ENCODE peak calls at places on chromosomes 1 and 21, in nine cellular contexts. L is K562; C is mesenchymal stem cell; P is cardiac muscle cell; U is body of pancreas; F is A549; G is aorta; T is left ventricle myocardium inferior; O is naive thymus-derived CD4-positive, alpha-beta T cell. D is an unnamed sample.
A peak's percentile ranks its signal among the peaks of the same experiment; 100 is the strongest.

GRCh38 chr1:198932351-198932991 is 293.6 kb downstream of the PTPRC start:
- DNase-seq in L (no peak), C (no peak), P (no peak), U (no peak), F (no peak), G (no peak), T (no peak), O (no peak), D (no peak)

GRCh38 chr21:45528981-45529784 is 13.1 kb downstream of the SLC19A1 start:
- DNase-seq in L (no peak), C (no peak), P (no peak), U (no peak), F (no peak), G (peak; percentile 52), T (peak; percentile 9), O (no peak), D (peak; percentile 54)

GRCh38 chr1:202439308-202439707 is 90.8 kb downstream of the PPP1R12B start:
- DNase-seq in L (no peak), C (no peak), P (no peak), U (no peak), F (no peak), G (no peak), T (no peak), O (no peak), D (no peak)

GRCh38 chr1:232335261-232335660 is 294.7 kb downstream of the SIPA1L2 start:
- DNase-seq in L (no peak), C (no peak), P (no peak), U (no peak), F (no peak), G (no peak), T (no peak), O (peak; percentile 71), D (no peak)

GRCh38 chr1:179558078-179558477 is 17.7 kb downstream of the NPHS2 start:
- DNase-seq in L (no peak), C (no peak), P (no peak), U (no peak), F (no peak), G (no peak), T (no peak), O (no peak), D (no peak)

GRCh38 chr1:25926731-25927496 is 20.7 kb upstream of the STMN1 start:
- DNase-seq in L (peak; percentile 4), C (no peak), P (no peak), U (no peak), F (no peak), G (no peak), T (no peak), O (no peak), D (no peak)

GRCh38 chr1:33826311-33826710 is 37.6 kb upstream of the HMGB4 start:
- DNase-seq in L (no peak), C (no peak), P (no peak), U (no peak), F (no peak), G (no peak), T (no peak), O (no peak), D (no peak)

GRCh38 chr1:87615917-87616316 is 287.2 kb downstream of the LMO4 start:
- DNase-seq in L (no peak), C (no peak), P (no peak), U (no peak), F (no peak), G (no peak), T (no peak), O (no peak), D (no peak)

GRCh38 chr1:51093566-51093965 is 8.5 kb upstream of the C1orf185 start:
- DNase-seq in L (no peak), C (no peak), P (no peak), U (no peak), F (no peak), G (no peak), T (no peak), O (no peak), D (no peak)

GRCh38 chr1:51936531-51936930 is 54.0 kb downstream of the RAB3B start:
- DNase-seq in L (peak; percentile 39), C (no peak), P (no peak), U (no peak), F (no peak), G (no peak), T (no peak), O (no peak), D (no peak)

GRCh38 chr1:190957565-190957964 is 479.9 kb upstream of the BRINP3 start:
- DNase-seq in L (no peak), C (no peak), P (no peak), U (no peak), F (no peak), G (no peak), T (no peak), O (no peak), D (no peak)

GRCh38 chr1:171509191-171509590 is 23.9 kb downstream of the PRRC2C start:
- DNase-seq in L (no peak), C (peak; percentile 33), P (no peak), U (no peak), F (no peak), G (no peak), T (no peak), O (no peak), D (no peak)

GRCh38 chr1:57093122-57093521 is 127.3 kb upstream of the C8B start:
- DNase-seq in L (no peak), C (no peak), P (peak; percentile 58), U (no peak), F (no peak), G (no peak), T (no peak), O (no peak), D (no peak)

GRCh38 chr1:174719194-174719593 is 271.4 kb downstream of the GPR52 start:
- DNase-seq in L (no peak), C (no peak), P (no peak), U (no peak), F (no peak), G (no peak), T (no peak), O (no peak), D (no peak)

GRCh38 chr21:42453301-42454220 is 42.5 kb downstream of the RSPH1 start:
- DNase-seq in L (no peak), C (no peak), P (no peak), U (no peak), F (no peak), G (no peak), T (no peak), O (no peak), D (no peak)

GRCh38 chr1:2180297-2181245 is 14.0 kb downstream of the FAAP20 start:
- DNase-seq in L (peak; percentile 98), C (peak; percentile 33), P (no peak), U (no peak), F (no peak), G (no peak), T (no peak), O (no peak), D (no peak)

GRCh38 chr1:46036894-46037596 is 95.4 kb downstream of the PIK3R3 start:
- DNase-seq in L (peak; percentile 92), C (peak; percentile 79), P (peak; percentile 86), U (peak; percentile 87), F (peak; percentile 71), G (peak; percentile 90), T (peak; percentile 84), O (peak; percentile 76), D (peak; percentile 89)

GRCh38 chr1:55375617-55376258 is 160.6 kb upstream of the USP24 start:
- DNase-seq in L (peak; percentile 64), C (peak; percentile 47), P (peak; percentile 70), U (peak; percentile 44), F (peak; percentile 49), G (no peak), T (no peak), O (peak; percentile 7), D (no peak)

GRCh38 chr1:85568660-85569059 is 11.9 kb upstream of the CCN1 start:
- DNase-seq in L (no peak), C (peak; percentile 54), P (no peak), U (no peak), F (no peak), G (no peak), T (no peak), O (no peak), D (no peak)
- H3K4me1 ChIP-seq in L (no peaks in the 10 kb centered on the region), C (peaks cover 5% of the 10 kb centered on the region), P (peaks cover 23% of the 10 kb centered on the region), U (no peaks in the 10 kb centered on the region), F (peaks cover 34% of the 10 kb centered on the region), G (peaks cover 10% of the 10 kb centered on the region), T (peaks cover 24% of the 10 kb centered on the region), O (no peaks in the 10 kb centered on the region), D (peaks cover 41% of the 10 kb centered on the region)

DNA sequence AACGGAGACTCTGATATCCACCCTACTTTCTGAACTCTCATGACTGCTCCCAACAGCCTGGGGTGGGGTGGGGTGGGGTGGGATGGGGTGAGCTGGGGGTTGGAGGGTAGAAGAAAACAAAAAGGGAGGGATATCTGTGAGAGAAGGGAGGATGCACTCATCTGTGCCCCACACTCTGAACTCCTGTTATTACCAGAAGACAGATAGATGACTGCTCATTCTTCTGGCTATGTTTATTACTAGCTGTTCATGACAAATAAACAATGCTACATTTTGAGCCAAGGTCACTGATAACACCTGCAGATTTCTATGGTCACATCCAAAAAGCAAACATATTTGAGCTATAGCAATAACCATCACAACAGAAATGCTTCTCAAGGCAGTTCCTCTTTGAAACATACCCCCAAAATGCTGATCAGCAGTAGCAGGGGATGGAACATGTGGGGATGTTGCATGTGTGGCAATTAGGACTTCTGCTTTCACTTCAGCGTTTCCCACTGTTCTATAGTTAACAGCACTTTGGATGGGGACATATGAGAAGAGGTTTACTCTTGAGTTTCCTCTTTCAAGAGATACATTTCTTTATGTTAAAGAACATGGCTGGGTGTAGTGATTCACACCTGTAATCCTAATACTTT is 43.3 kb downstream of the GPR3 start:
- DNase-seq in L (no peak), C (peak; percentile 57), P (no peak), U (no peak), F (no peak), G (no peak), T (no peak), O (no peak), D (no peak)
- H3K4me3 ChIP-seq in L (no peak overlapping the region), C (no peak overlapping the region), P (no peak overlapping the region), U (no peak overlapping the region), F (no peak overlapping the region), G (no peak overlapping the region), T (peak overlapping the region; percentile 37), O (peak overlapping the region; percentile 5), D (no peak overlapping the region)

DNA sequence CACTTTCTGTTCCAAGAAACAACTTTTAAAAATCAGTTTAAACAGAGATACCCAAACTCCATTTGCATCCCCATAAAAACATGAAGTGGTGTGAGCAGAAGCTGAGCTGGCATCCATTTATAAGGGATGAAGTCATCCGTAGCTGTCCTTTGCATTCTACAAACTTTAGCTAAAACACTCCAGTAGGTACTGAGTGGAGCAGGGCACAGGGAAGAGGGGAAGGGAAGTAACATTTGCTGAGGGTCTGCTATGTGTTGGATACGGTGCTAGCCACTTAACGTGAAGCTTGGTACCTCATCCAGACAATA is 32.9 kb downstream of the VWA5B1 start:
- DNase-seq in L (no peak), C (no peak), P (no peak), U (no peak), F (no peak), G (peak; percentile 10), T (no peak), O (no peak), D (no peak)
- H3K27ac ChIP-seq in L (no peak overlapping the region), C (no peak overlapping the region), P (no peak overlapping the region), U (no peak overlapping the region), F (no peak overlapping the region), G (no peak overlapping the region), T (no peak overlapping the region), O (peak overlapping the region; percentile 61), D (no peak overlapping the region)

GRCh38 chr1:66889030-66889429 is 35.6 kb downstream of the DNAI4 start:
- DNase-seq in L (no peak), C (no peak), P (no peak), U (no peak), F (no peak), G (no peak), T (no peak), O (no peak), D (no peak)

GRCh38 chr1:66893712-66894111 is 30.9 kb downstream of the DNAI4 start:
- DNase-seq in L (no peak), C (no peak), P (no peak), U (no peak), F (no peak), G (no peak), T (no peak), O (no peak), D (no peak)

GRCh38 chr1:66890621-66891020 is 34.0 kb downstream of the DNAI4 start:
- DNase-seq in L (no peak), C (no peak), P (no peak), U (no peak), F (no peak), G (no peak), T (no peak), O (no peak), D (no peak)
- H3K4me1 ChIP-seq in L (no peaks in the 10 kb centered on the region), C (no peaks in the 10 kb centered on the region), P (no peaks in the 10 kb centered on the region), U (no peaks in the 10 kb centered on the region), F (no peaks in the 10 kb centered on the region), G (no peaks in the 10 kb centered on the region), T (no peaks in the 10 kb centered on the region), O (no peaks in the 10 kb centered on the region), D (no peaks in the 10 kb centered on the region)